ENCODE peak calls at places on chromosomes 11 and 22, in seven cellular contexts. One of them, this sample, is unnamed.

GRCh38 chr22:31616315-31616980 is 45.6 kb downstream of the PISD start:
- DNase-seq in lower lobe of right lung: no peak
- DNase-seq in astrocyte of the spinal cord: no peak
- DNase-seq in stomach: no peak
- DNase-seq in brain microvascular endothelial cell: no peak
- DNase-seq in OCI-LY7: no peak
- DNase-seq in HL-60: peak
- DNase-seq in this sample: no peak

GRCh38 chr22:41286639-41287091 is 678 bp upstream of the RANGAP1 start:
- DNase-seq in lower lobe of right lung: no peak
- DNase-seq in astrocyte of the spinal cord: no peak
- DNase-seq in stomach: no peak
- DNase-seq in brain microvascular endothelial cell: peak
- DNase-seq in OCI-LY7: peak
- DNase-seq in HL-60: peak
- DNase-seq in this sample: peak

GRCh38 chr11:64060861-64061444 is 25.2 kb downstream of the FLRT1 start:
- DNase-seq in lower lobe of right lung: peak
- DNase-seq in astrocyte of the spinal cord: peak
- DNase-seq in stomach: peak
- DNase-seq in brain microvascular endothelial cell: peak
- DNase-seq in OCI-LY7: peak
- DNase-seq in HL-60: no peak
- DNase-seq in this sample: no peak

GRCh38 chr11:28566643-28567042 is 458.5 kb downstream of the METTL15 start:
- DNase-seq in lower lobe of right lung: peak
- DNase-seq in astrocyte of the spinal cord: peak
- DNase-seq in stomach: peak
- DNase-seq in brain microvascular endothelial cell: peak
- DNase-seq in OCI-LY7: no peak
- DNase-seq in HL-60: no peak
- DNase-seq in this sample: no peak

GRCh38 chr11:117219455-117219854 is 12.4 kb downstream of the PCSK7 start:
- DNase-seq in lower lobe of right lung: no peak
- DNase-seq in astrocyte of the spinal cord: no peak
- DNase-seq in stomach: no peak
- DNase-seq in brain microvascular endothelial cell: no peak
- DNase-seq in OCI-LY7: no peak
- DNase-seq in HL-60: no peak
- DNase-seq in this sample: no peak

GRCh38 chr11:115168229-115168671 is 336.0 kb downstream of the CADM1 start:
- DNase-seq in lower lobe of right lung: no peak
- DNase-seq in astrocyte of the spinal cord: no peak
- DNase-seq in stomach: no peak
- DNase-seq in brain microvascular endothelial cell: no peak
- DNase-seq in OCI-LY7: no peak
- DNase-seq in HL-60: no peak
- DNase-seq in this sample: no peak

GRCh38 chr11:70192666-70193410 is 10.3 kb upstream of the FADD start:
- DNase-seq in lower lobe of right lung: no peak
- DNase-seq in astrocyte of the spinal cord: no peak
- DNase-seq in stomach: no peak
- DNase-seq in brain microvascular endothelial cell: no peak
- DNase-seq in OCI-LY7: no peak
- DNase-seq in HL-60: no peak
- DNase-seq in this sample: no peak

GRCh38 chr11:19842505-19842904 is 129.9 kb downstream of the NAV2 start:
- DNase-seq in lower lobe of right lung: no peak
- DNase-seq in astrocyte of the spinal cord: no peak
- DNase-seq in stomach: no peak
- DNase-seq in brain microvascular endothelial cell: peak
- DNase-seq in OCI-LY7: no peak
- DNase-seq in HL-60: no peak
- DNase-seq in this sample: no peak

GRCh38 chr11:95432714-95433503 is 201.9 kb upstream of the SESN3 start:
- DNase-seq in lower lobe of right lung: no peak
- DNase-seq in astrocyte of the spinal cord: no peak
- DNase-seq in stomach: no peak
- DNase-seq in brain microvascular endothelial cell: no peak
- DNase-seq in OCI-LY7: no peak
- DNase-seq in HL-60: no peak
- DNase-seq in this sample: no peak

GRCh38 chr22:45647532-45648225 is 24.0 kb upstream of the ATXN10 start:
- DNase-seq in lower lobe of right lung: no peak
- DNase-seq in astrocyte of the spinal cord: no peak
- DNase-seq in stomach: no peak
- DNase-seq in brain microvascular endothelial cell: no peak
- DNase-seq in OCI-LY7: no peak
- DNase-seq in HL-60: no peak
- DNase-seq in this sample: no peak

GRCh38 chr11:99632969-99633368 is 612.2 kb downstream of the CNTN5 start:
- DNase-seq in lower lobe of right lung: no peak
- DNase-seq in astrocyte of the spinal cord: no peak
- DNase-seq in stomach: no peak
- DNase-seq in brain microvascular endothelial cell: no peak
- DNase-seq in OCI-LY7: no peak
- DNase-seq in HL-60: no peak
- DNase-seq in this sample: no peak

GRCh38 chr11:63763506-63764200 is 4.9 kb downstream of the ZFTA start:
- DNase-seq in lower lobe of right lung: no peak
- DNase-seq in astrocyte of the spinal cord: peak
- DNase-seq in stomach: no peak
- DNase-seq in brain microvascular endothelial cell: no peak
- DNase-seq in OCI-LY7: no peak
- DNase-seq in HL-60: no peak
- DNase-seq in this sample: no peak

DNA sequence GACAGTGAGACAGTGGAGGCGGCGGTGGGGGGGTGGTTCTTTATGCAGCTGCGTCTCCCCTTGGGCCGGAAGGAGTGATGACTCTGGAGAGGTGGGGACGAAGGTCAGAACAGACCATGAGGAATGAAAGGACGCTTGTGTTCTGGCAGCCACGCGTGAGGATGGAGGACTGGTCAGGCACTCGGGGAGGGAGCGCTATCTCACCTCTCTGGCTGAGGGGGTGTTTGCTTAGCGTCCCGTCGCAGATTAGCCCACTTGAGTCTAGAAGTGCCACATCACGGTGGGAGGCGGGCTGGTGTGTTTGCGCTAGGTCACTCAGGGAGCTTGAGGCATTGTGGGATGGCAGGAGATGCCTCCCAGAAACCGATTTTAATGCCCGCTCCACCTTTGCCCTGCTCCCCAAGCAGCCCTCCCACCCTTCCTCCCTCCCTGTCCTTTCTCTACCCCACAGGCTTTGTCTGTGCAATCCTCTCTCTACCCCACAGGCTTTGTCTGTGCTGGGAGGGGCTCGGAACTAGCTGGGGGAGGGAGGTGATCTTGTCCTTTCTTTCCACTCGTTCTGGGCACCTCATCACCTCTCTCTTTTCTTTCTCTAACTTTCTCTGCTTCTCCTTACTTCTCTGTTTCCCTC is 97.8 kb downstream of the PKNOX2 start:
- DNase-seq in lower lobe of right lung: no peak
- DNase-seq in astrocyte of the spinal cord: no peak
- DNase-seq in stomach: no peak
- DNase-seq in brain microvascular endothelial cell: no peak
- DNase-seq in OCI-LY7: no peak
- DNase-seq in HL-60: no peak
- DNase-seq in this sample: no peak
- H3K4me3 ChIP-seq in lower lobe of right lung: no peak
- H3K4me3 ChIP-seq in astrocyte of the spinal cord: no peak
- H3K4me3 ChIP-seq in stomach: no peak
- H3K4me3 ChIP-seq in brain microvascular endothelial cell: no peak
- H3K4me3 ChIP-seq in OCI-LY7: no peak
- H3K4me3 ChIP-seq in HL-60: no peak
- H3K4me3 ChIP-seq in this sample: no peak

DNA sequence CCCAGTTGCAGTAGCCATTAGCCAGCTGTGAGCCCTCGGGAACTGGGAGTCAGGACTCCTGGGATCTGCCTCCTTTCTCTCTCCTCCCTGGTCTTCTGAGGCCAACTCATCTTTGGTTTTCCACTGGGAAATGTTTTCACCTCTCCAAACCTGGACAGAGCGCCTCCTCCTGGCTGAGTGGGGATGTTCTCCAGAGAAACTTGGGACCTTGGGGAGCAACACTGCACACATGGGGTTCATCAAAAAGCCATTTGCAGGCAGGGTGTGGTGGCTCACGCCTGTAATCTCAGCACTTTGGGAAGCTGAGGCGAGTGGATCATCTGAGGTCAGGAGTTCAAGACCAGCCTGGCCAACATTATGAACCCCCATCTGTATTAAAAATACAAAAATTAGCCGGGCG is 145.4 kb downstream of the NECTIN1 start:
- DNase-seq in lower lobe of right lung: no peak
- DNase-seq in astrocyte of the spinal cord: no peak
- DNase-seq in stomach: no peak
- DNase-seq in brain microvascular endothelial cell: no peak
- DNase-seq in OCI-LY7: no peak
- DNase-seq in HL-60: no peak
- DNase-seq in this sample: no peak
- TF ChIP-seq CTCF in lower lobe of right lung: no peak
- TF ChIP-seq CTCF in astrocyte of the spinal cord: peak
- TF ChIP-seq CTCF in stomach: no peak
- TF ChIP-seq CTCF in brain microvascular endothelial cell: peak
- TF ChIP-seq CTCF in OCI-LY7: peak
- TF ChIP-seq CTCF in HL-60: no peak
- TF ChIP-seq CTCF in this sample: peak

GRCh38 chr11:61510178-61510979 is 1.8 kb downstream of the LRRC10B start:
- DNase-seq in lower lobe of right lung: no peak
- DNase-seq in astrocyte of the spinal cord: no peak
- DNase-seq in stomach: no peak
- DNase-seq in brain microvascular endothelial cell: no peak
- DNase-seq in OCI-LY7: no peak
- DNase-seq in HL-60: no peak
- DNase-seq in this sample: no peak

GRCh38 chr11:61509058-61510029 is 795 bp downstream of the LRRC10B start:
- DNase-seq in lower lobe of right lung: peak
- DNase-seq in astrocyte of the spinal cord: peak
- DNase-seq in stomach: peak
- DNase-seq in brain microvascular endothelial cell: peak
- DNase-seq in OCI-LY7: no peak
- DNase-seq in HL-60: peak
- DNase-seq in this sample: peak

GRCh38 chr11:61512435-61512834 is 3.9 kb downstream of the LRRC10B start:
- DNase-seq in lower lobe of right lung: no peak
- DNase-seq in astrocyte of the spinal cord: no peak
- DNase-seq in stomach: no peak
- DNase-seq in brain microvascular endothelial cell: no peak
- DNase-seq in OCI-LY7: no peak
- DNase-seq in HL-60: no peak
- DNase-seq in this sample: no peak

GRCh38 chr11:61511383-61511782 is 2.8 kb downstream of the LRRC10B start:
- DNase-seq in lower lobe of right lung: no peak
- DNase-seq in astrocyte of the spinal cord: no peak
- DNase-seq in stomach: no peak
- DNase-seq in brain microvascular endothelial cell: no peak
- DNase-seq in OCI-LY7: no peak
- DNase-seq in HL-60: no peak
- DNase-seq in this sample: no peak

GRCh38 chr11:61510980-61511373 is 2.4 kb downstream of the LRRC10B start:
- DNase-seq in lower lobe of right lung: no peak
- DNase-seq in astrocyte of the spinal cord: no peak
- DNase-seq in stomach: no peak
- DNase-seq in brain microvascular endothelial cell: no peak
- DNase-seq in OCI-LY7: no peak
- DNase-seq in HL-60: no peak
- DNase-seq in this sample: no peak
- H3K4me3 ChIP-seq in lower lobe of right lung: no peak
- H3K4me3 ChIP-seq in astrocyte of the spinal cord: no peak
- H3K4me3 ChIP-seq in stomach: no peak
- H3K4me3 ChIP-seq in brain microvascular endothelial cell: no peak
- H3K4me3 ChIP-seq in OCI-LY7: no peak
- H3K4me3 ChIP-seq in HL-60: no peak
- H3K4me3 ChIP-seq in this sample: no peak

GRCh38 chr22:36863979-36864378 is 3.2 kb downstream of the NCF4 start:
- DNase-seq in lower lobe of right lung: no peak
- DNase-seq in astrocyte of the spinal cord: no peak
- DNase-seq in stomach: no peak
- DNase-seq in brain microvascular endothelial cell: no peak
- DNase-seq in OCI-LY7: no peak
- DNase-seq in HL-60: no peak
- DNase-seq in this sample: no peak

GRCh38 chr22:36864454-36865215 is 3.8 kb downstream of the NCF4 start:
- DNase-seq in lower lobe of right lung: no peak
- DNase-seq in astrocyte of the spinal cord: no peak
- DNase-seq in stomach: no peak
- DNase-seq in brain microvascular endothelial cell: no peak
- DNase-seq in OCI-LY7: no peak
- DNase-seq in HL-60: no peak
- DNase-seq in this sample: no peak

GRCh38 chr22:36865346-36865745 is 4.5 kb downstream of the NCF4 start:
- DNase-seq in lower lobe of right lung: no peak
- DNase-seq in astrocyte of the spinal cord: no peak
- DNase-seq in stomach: no peak
- DNase-seq in brain microvascular endothelial cell: no peak
- DNase-seq in OCI-LY7: no peak
- DNase-seq in HL-60: no peak
- DNase-seq in this sample: no peak

GRCh38 chr22:36862251-36863242 is 1.7 kb downstream of the NCF4 start:
- DNase-seq in lower lobe of right lung: peak
- DNase-seq in astrocyte of the spinal cord: no peak
- DNase-seq in stomach: peak
- DNase-seq in brain microvascular endothelial cell: no peak
- DNase-seq in OCI-LY7: peak
- DNase-seq in HL-60: peak
- DNase-seq in this sample: peak

DNA sequence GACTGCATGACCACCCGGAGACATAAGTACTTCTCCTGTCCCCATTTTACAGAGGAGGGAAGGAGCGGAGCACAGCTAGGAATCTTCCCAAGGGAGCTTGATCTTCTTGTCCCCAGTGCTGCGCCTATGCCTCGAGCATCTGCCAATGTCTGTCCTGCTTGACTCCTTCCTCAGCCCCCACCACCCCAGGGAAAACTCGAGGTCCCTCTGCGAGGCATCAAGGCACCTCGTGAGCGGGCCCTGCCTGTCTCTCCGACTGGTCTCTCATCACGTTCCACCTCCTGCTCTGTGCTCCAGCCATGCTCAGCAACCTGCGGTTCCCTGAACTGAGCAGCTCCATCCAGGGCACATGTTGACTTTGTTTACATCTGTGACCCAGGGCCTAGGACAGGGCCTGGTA is 2.5 kb downstream of the NCF4 start:
- DNase-seq in lower lobe of right lung: no peak
- DNase-seq in astrocyte of the spinal cord: no peak
- DNase-seq in stomach: no peak
- DNase-seq in brain microvascular endothelial cell: no peak
- DNase-seq in OCI-LY7: no peak
- DNase-seq in HL-60: peak
- DNase-seq in this sample: no peak
- TF ChIP-seq CTCF in lower lobe of right lung: no peak
- TF ChIP-seq CTCF in astrocyte of the spinal cord: no peak
- TF ChIP-seq CTCF in stomach: no peak
- TF ChIP-seq CTCF in brain microvascular endothelial cell: no peak
- TF ChIP-seq CTCF in OCI-LY7: no peak
- TF ChIP-seq CTCF in HL-60: no peak
- TF ChIP-seq CTCF in this sample: no peak